ENCODE peak calls at places on chromosomes 13 and 19, in six cellular contexts. X is IMR-90, I is neuronal stem cell, C is H1, W is mesendoderm, U is trophoblast cell. T is an unnamed sample. For H3K4me1, the result is how much of the 10 kb centered on the place peaks cover.

GRCh38 chr19:56508282-56508778 is 675 bp downstream of the ZNF471 start:
- DNase-seq in X (no peak), I (no peak), C (no peak), W (no peak), U (no peak), T (no peak)

GRCh38 chr19:2974342-2974932 is 2.9 kb upstream of the TLE6 start:
- DNase-seq in X (no peak), I (no peak), C (no peak), W (no peak), U (peak), T (peak)

GRCh38 chr13:69468624-69469023 is 639.0 kb upstream of the ATXN8OS start:
- DNase-seq in X (no peak), I (no peak), C (no peak), W (no peak), U (no peak), T (no peak)

GRCh38 chr19:36973021-36973843 is 57.1 kb downstream of the ZNF568 start:
- DNase-seq in X (peak), I (peak), C (no peak), W (peak), U (peak), T (peak)

GRCh38 chr19:12782424-12783225 is 7.3 kb upstream of the HOOK2 start:
- DNase-seq in X (peak), I (no peak), C (peak), W (peak), U (peak), T (peak)

GRCh38 chr19:50399368-50399745 is 15.2 kb downstream of the POLD1 start:
- DNase-seq in X (no peak), I (no peak), C (no peak), W (no peak), U (no peak), T (no peak)

GRCh38 chr13:22135446-22135845 is 464.6 kb downstream of the FGF9 start:
- DNase-seq in X (no peak), I (no peak), C (no peak), W (peak), U (no peak), T (no peak)

GRCh38 chr13:97810152-97810551 is 143.3 kb upstream of the IPO5 start:
- DNase-seq in X (peak), I (no peak), C (no peak), W (no peak), U (peak), T (peak)

GRCh38 chr13:102873653-102874052 is 27.8 kb downstream of the ERCC5 start:
- DNase-seq in X (no peak), I (no peak), C (no peak), W (no peak), U (no peak), T (peak)

GRCh38 chr13:49935171-49936084 is 712 bp downstream of the SPRYD7 start:
- DNase-seq in X (peak), I (peak), C (no peak), W (peak), U (peak), T (peak)

GRCh38 chr13:98910501-98910951 is 67.3 kb downstream of the DOCK9 start:
- DNase-seq in X (peak), I (no peak), C (no peak), W (peak), U (peak), T (peak)

GRCh38 chr13:24184265-24184841 is 23.8 kb downstream of the SPATA13 start:
- DNase-seq in X (no peak), I (no peak), C (no peak), W (no peak), U (no peak), T (no peak)

GRCh38 chr13:91291078-91291477 is 56.4 kb upstream of the MIR17HG start:
- DNase-seq in X (no peak), I (no peak), C (no peak), W (no peak), U (no peak), T (no peak)

GRCh38 chr13:79445968-79446645 is 34.8 kb upstream of the NDFIP2 start:
- DNase-seq in X (no peak), I (no peak), C (no peak), W (peak), U (peak), T (no peak)

GRCh38 chr13:34247596-34247995 is 429.6 kb downstream of the RFC3 start:
- DNase-seq in X (no peak), I (no peak), C (no peak), W (no peak), U (no peak), T (no peak)

GRCh38 chr19:48344892-48345291 is 18.8 kb downstream of the TMEM143 start:
- DNase-seq in X (no peak), I (no peak), C (no peak), W (no peak), U (no peak), T (no peak)

GRCh38 chr19:49680473-49681351 is 3.6 kb downstream of the PRMT1 start:
- DNase-seq in X (peak), I (peak), C (peak), W (peak), U (peak), T (peak)

GRCh38 chr13:51826606-51827005 is 18.4 kb downstream of the TMEM272 start:
- DNase-seq in X (no peak), I (no peak), C (no peak), W (no peak), U (no peak), T (no peak)

GRCh38 chr13:111658150-111659100 is 338.0 kb downstream of the TEX29 start:
- DNase-seq in X (no peak), I (peak), C (peak), W (peak), U (no peak), T (no peak)

GRCh38 chr13:30105381-30105780 is 202.0 kb downstream of the KATNAL1 start:
- DNase-seq in X (no peak), I (no peak), C (peak), W (peak), U (no peak), T (no peak)

GRCh38 chr13:36718146-36718545 is 44.3 kb downstream of the SERTM1 start:
- DNase-seq in X (peak), I (no peak), C (no peak), W (no peak), U (no peak), T (no peak)

GRCh38 chr13:29578300-29579048 is 17.0 kb downstream of the SLC7A1 start:
- DNase-seq in X (no peak), I (no peak), C (no peak), W (no peak), U (no peak), T (no peak)

GRCh38 chr13:47679391-47679790 is 321.7 kb downstream of the SUCLA2 start:
- DNase-seq in X (peak), I (no peak), C (no peak), W (no peak), U (peak), T (peak)

GRCh38 chr13:18993884-18994660 is 187.6 kb downstream of the TUBA3C start:
- DNase-seq in X (no peak), I (no peak), C (no peak), W (no peak), U (peak), T (no peak)

GRCh38 chr19:4909172-4909896 is at the start of gene UHRF1:
- DNase-seq in X (no peak), I (no peak), C (peak), W (peak), U (no peak), T (no peak)

GRCh38 chr19:30481823-30482222 is 109.6 kb downstream of the ZNF536 start:
- DNase-seq in X (no peak), I (no peak), C (no peak), W (no peak), U (no peak), T (no peak)

GRCh38 chr19:9645466-9645865 is 24.4 kb upstream of the ZNF561 start:
- DNase-seq in X (no peak), I (no peak), C (no peak), W (peak), U (no peak), T (no peak)

GRCh38 chr19:13639342-13639929 is 124.9 kb upstream of the MRI1 start:
- DNase-seq in X (no peak), I (no peak), C (no peak), W (no peak), U (peak), T (no peak)

DNA sequence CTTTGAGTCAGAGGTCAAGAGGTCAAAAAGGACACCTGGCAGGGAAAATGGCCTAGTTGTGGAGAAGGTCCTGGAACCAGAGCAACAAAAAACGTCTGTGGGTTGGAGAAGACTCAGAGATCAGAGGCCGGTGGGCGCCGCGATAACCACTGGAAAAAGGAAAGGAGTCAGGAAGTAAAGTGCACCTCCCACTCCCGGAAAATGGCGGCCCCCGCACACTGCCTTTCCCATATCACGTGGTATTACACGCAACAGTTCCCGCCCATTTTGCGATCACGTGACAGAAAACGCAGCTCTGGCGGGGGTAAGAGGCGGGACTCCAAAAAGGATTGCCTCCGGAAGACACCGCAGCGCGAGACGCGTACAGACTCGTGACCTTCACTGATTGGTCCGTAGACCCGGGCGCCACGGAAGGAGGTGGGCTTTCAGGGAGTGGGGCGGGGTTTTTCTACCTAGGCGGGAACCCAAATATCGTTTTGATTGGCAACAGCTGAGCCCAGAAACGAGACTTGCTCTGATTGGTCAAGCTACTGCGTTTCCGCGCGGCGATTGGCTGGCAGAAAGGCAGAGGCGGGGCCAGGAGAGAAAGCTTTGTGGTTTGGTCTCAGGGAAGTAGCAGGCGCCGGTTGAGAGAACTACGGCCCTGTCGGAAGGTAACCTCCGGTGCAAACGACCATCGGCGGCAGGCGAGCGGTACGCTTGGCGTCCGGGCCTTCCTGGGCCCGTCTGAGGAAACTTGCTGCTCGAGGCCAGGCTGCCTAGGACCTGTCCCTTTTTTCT is at the start of gene ACTMAP:
- DNase-seq in X (peak), I (peak), C (peak), W (peak), U (peak), T (peak)
- H2BK5ac ChIP-seq in X (peak), I (no peak), C (peak), W (peak), U (peak), T (peak)

GRCh38 chr19:38385057-38385803 is 2.6 kb downstream of the GGN start:
- DNase-seq in X (no peak), I (no peak), C (no peak), W (no peak), U (no peak), T (no peak)

GRCh38 chr19:38386968-38387549 is 775 bp downstream of the GGN start:
- DNase-seq in X (no peak), I (no peak), C (no peak), W (no peak), U (no peak), T (no peak)

GRCh38 chr19:38385804-38386257 is 2.0 kb downstream of the GGN start:
- DNase-seq in X (no peak), I (no peak), C (no peak), W (no peak), U (no peak), T (no peak)

GRCh38 chr19:38387550-38388309 is at the start of gene GGN:
- DNase-seq in X (peak), I (peak), C (peak), W (peak), U (peak), T (peak)

GRCh38 chr19:38386300-38386967 is 1.4 kb downstream of the GGN start:
- DNase-seq in X (no peak), I (no peak), C (no peak), W (no peak), U (no peak), T (no peak)
- H3K4me3 ChIP-seq in X (no peak), I (no peak), C (peak), W (no peak), U (no peak), T (no peak)

DNA sequence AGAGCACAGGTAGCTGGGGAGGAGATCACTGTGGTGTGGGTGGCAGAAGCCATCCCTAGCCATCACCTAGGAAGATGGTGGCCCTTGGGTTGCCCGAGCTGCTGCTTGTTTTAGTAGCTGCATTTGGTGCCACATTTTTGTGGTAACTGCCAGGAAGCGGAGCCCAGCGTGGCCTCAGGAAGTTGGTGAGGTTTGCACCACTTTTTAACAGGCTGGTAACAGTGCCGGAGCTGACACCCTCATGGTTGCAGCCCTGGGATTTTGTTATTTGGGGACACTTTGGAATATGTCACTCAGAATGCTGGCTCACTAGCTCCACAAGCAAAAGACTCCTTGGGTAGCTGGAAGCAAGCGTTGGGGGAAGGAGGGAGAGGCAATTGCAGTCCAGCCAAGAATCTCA is 22.1 kb downstream of the ACTN4 start:
- DNase-seq in X (no peak), I (no peak), C (no peak), W (no peak), U (no peak), T (no peak)
- H3K4me1 ChIP-seq in X (half or more), I (half or more), C (under half), W (under half), U (half or more), T (half or more)

DNA sequence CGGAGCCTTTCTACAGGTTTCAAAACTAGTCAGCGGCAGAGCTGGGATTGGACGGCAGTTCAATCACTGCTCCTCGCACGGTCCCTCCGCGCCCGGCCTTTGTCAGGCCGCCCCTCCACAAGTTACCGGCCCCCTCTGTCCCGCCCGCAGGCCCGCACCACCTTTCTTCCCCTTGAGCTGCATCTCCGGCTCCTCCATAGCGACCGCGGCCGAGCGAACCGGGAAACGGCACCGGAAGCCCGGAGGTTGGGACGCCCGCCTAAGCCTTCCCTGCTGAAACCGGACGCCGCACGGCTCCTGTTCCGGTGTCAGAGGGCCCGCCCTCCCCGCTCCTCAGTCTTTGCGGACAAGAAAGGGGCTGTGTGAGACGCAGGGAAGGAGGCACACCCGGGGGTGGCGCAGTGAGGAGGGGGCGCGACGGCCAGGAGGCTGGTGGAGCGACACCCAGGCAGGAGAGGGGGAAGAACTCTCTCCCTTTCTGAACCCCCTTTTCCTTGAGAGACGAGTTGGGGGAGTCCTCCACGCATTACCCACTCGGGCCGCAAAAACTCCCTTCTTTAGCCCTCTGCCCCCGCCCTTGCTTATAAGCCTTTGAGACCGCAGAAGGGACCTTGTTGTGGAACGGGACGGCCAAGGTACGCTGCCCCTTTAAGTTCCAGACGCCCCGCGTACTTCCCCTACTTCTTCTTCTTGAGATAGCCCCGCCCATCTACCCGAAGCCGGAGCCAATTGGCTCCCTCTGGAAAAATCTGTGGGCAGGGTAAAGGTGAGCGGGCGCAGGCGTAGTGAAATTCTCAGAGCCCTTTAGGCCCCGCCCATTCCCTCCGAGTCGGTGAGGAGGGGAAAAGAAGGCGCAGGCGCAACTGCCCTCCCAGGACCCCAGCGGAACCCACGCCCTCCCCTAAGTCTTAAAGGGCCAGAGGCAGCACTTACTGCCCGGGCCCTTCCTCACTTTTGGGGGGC is at the start of the genes BORCS8 and RFXANK:
- DNase-seq in X (peak), I (peak), C (peak), W (peak), U (peak), T (peak)
- H2BK5ac ChIP-seq in X (peak), I (peak), C (peak), W (peak), U (peak), T (peak)

GRCh38 chr13:113367771-113368170 is 3.8 kb upstream of the GRTP1 start:
- DNase-seq in X (no peak), I (no peak), C (peak), W (no peak), U (no peak), T (no peak)
- H3K4me3 ChIP-seq in X (no peak), I (no peak), C (no peak), W (no peak), U (no peak), T (no peak)

GRCh38 chr19:18322759-18323460 is at the start of gene LSM4:
- DNase-seq in X (peak), I (peak), C (peak), W (peak), U (peak), T (peak)
- H3K4me1 ChIP-seq in X (under half), I (under half), C (under half), W (under half), U (under half), T (under half)

DNA sequence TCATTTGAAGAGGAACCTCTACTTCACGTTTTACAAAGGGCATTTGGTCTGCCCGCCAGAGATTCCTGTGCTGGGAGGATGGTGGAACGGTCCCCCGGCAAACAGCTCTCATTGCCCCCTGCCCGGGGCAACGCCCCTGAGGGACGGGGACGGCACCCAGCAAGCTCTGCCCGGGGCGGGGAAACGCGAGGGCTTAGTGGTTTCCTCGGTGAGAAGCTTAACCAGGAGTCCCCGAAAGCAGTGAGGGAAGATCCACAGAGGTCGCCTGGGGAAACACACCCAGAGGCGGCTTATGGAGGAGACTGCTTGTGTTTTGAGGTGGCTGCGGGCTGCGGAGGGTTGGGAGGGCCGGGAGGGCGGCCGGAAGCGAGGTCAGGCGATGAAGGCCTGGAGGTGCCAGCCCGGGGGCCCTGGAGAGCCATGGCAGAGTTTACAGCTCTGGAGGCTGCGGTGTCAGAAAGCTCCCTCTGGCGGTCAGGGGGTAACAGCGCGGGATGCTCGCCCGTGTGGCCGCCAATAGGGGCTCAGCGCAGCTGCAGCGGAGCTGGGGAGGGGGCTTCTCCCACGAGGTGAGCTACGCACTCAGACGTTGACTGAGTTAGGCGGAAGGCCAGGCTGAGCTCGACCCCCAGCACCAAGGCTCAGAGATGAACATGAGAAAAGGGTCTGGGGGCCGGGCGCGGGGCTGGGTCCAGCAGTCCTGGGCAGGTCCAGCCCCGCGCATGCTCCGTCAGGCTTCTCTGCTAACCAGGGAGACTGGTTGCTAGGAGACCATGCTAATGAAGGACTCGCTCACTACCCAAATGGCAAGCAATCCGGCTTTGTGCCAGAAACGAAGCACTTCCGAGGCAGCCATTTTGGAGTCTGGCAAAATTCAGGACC is 652 bp upstream of the TPGS1 start:
- DNase-seq in X (peak), I (no peak), C (peak), W (peak), U (peak), T (peak)
- H2BK5ac ChIP-seq in X (peak), I (peak), C (peak), W (no peak), U (peak), T (peak)

GRCh38 chr19:35669566-35669965 is 3.2 kb downstream of the UPK1A start:
- DNase-seq in X (no peak), I (no peak), C (no peak), W (no peak), U (no peak), T (no peak)

GRCh38 chr19:35671818-35672217 is 5.5 kb downstream of the UPK1A start:
- DNase-seq in X (no peak), I (no peak), C (no peak), W (peak), U (peak), T (no peak)

GRCh38 chr19:35673121-35673804 is 6.9 kb downstream of the UPK1A start:
- DNase-seq in X (peak), I (no peak), C (peak), W (peak), U (peak), T (peak)

GRCh38 chr19:35670686-35671085 is 4.4 kb downstream of the UPK1A start:
- DNase-seq in X (no peak), I (no peak), C (no peak), W (no peak), U (peak), T (no peak)

GRCh38 chr19:35669974-35670373 is 3.7 kb downstream of the UPK1A start:
- DNase-seq in X (no peak), I (no peak), C (no peak), W (no peak), U (no peak), T (no peak)
- H3K4me3 ChIP-seq in X (no peak), I (no peak), C (no peak), W (no peak), U (no peak), T (no peak)

GRCh38 chr19:1237754-1238372 is at the start of gene CBARP:
- DNase-seq in X (no peak), I (no peak), C (peak), W (no peak), U (no peak), T (no peak)
- H3K4me1 ChIP-seq in X (under half), I (under half), C (under half), W (under half), U (under half), T (under half)

T was measured in mesenchymal stem cell.